ENCODE peak calls at places on chromosomes 2 and 18, in eight cellular contexts. V, I, M, X, D, W, Z and P are unnamed samples.

GRCh38 chr2:38750011-38750792 is 959 bp downstream of the SRSF7 start:
- DNase-seq in V (peak; percentile 30), I (no peak), M (peak; percentile 29), X (peak; percentile 40), D (peak; percentile 69), W (no peak), Z (peak; percentile 92), P (peak; percentile 47)

GRCh38 chr2:156892449-156893335 is 364.8 kb upstream of the GALNT5 start:
- DNase-seq in V (no peak), I (no peak), M (peak; percentile 15), X (peak; percentile 76), D (no peak), W (peak; percentile 7), Z (no peak), P (no peak)

GRCh38 chr2:219010162-219010756 is 17.0 kb upstream of the CRYBA2 start:
- DNase-seq in V (no peak), I (no peak), M (peak; percentile 71), X (no peak), D (no peak), W (no peak), Z (no peak), P (no peak)

GRCh38 chr2:61763605-61764034 is 90.2 kb downstream of the FAM161A start:
- DNase-seq in V (peak; percentile 73), I (peak; percentile 76), M (peak; percentile 90), X (peak; percentile 87), D (peak; percentile 79), W (no peak), Z (peak; percentile 89), P (peak; percentile 78)

GRCh38 chr2:151733781-151734672 is at the start of gene NEB:
- DNase-seq in V (no peak), I (no peak), M (no peak), X (peak; percentile 61), D (no peak), W (no peak), Z (no peak), P (no peak)

GRCh38 chr2:55175254-55176093 is 56.6 kb downstream of the CLHC1 start:
- DNase-seq in V (no peak), I (no peak), M (no peak), X (peak; percentile 88), D (no peak), W (no peak), Z (no peak), P (no peak)

GRCh38 chr18:21663615-21664014 is 41.0 kb downstream of the ABHD3 start:
- DNase-seq in V (no peak), I (no peak), M (no peak), X (no peak), D (no peak), W (no peak), Z (no peak), P (no peak)

GRCh38 chr2:242054406-242054805 is 184.9 kb downstream of the RTP5 start:
- DNase-seq in V (no peak), I (no peak), M (no peak), X (no peak), D (no peak), W (no peak), Z (no peak), P (no peak)

GRCh38 chr2:230152334-230152733 is 67.5 kb downstream of the SP110 start:
- DNase-seq in V (no peak), I (no peak), M (no peak), X (no peak), D (no peak), W (no peak), Z (no peak), P (no peak)

GRCh38 chr2:120338015-120338414 is 7.9 kb upstream of the INHBB start:
- DNase-seq in V (no peak), I (no peak), M (no peak), X (no peak), D (no peak), W (no peak), Z (no peak), P (no peak)

GRCh38 chr2:144678741-144679140 is 158.8 kb upstream of the ZEB2 start:
- DNase-seq in V (no peak), I (no peak), M (no peak), X (no peak), D (no peak), W (no peak), Z (no peak), P (no peak)

GRCh38 chr2:176873403-176873802 is 339.2 kb upstream of the HNRNPA3 start:
- DNase-seq in V (no peak), I (no peak), M (no peak), X (peak; percentile 1), D (no peak), W (no peak), Z (no peak), P (peak; percentile 25)

DNA sequence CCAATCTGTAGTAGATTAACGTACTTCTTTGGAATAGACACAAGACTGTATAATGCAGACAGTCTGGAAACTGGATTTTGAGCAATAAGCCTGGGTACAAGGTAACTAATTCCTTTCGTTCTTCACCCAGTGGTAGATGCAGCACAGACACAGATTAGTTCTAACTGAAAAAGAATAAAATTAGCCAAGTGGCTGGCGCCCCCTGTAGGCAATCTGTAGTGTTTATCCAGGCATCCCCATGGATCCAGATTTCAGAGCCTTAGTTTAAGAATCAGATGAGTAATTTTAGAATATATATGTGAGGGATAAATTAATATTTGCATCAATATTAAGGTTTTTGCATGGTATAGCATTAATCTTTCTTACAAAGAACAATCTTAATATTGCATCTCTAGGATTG is 563.9 kb downstream of the DCC start:
- DNase-seq in V (peak; percentile 58), I (no peak), M (peak; percentile 75), X (peak; percentile 2), D (no peak), W (no peak), Z (no peak), P (peak; percentile 73)
- TF ChIP-seq CTCF in V (peak; percentile 89), I (peak; percentile 92), M (peak; percentile 67), X (peak; percentile 36), D (no peak), W (peak; percentile 46), Z (peak; percentile 35), P (peak; percentile 91)

GRCh38 chr2:227480528-227480927 is 8.6 kb downstream of the AGFG1 start:
- DNase-seq in V (no peak), I (no peak), M (no peak), X (no peak), D (no peak), W (no peak), Z (no peak), P (no peak)

GRCh38 chr2:227482638-227483340 is 10.8 kb downstream of the AGFG1 start:
- DNase-seq in V (no peak), I (no peak), M (no peak), X (peak; percentile 47), D (no peak), W (no peak), Z (no peak), P (no peak)

GRCh38 chr2:227477291-227477690 is 5.3 kb downstream of the AGFG1 start:
- DNase-seq in V (no peak), I (no peak), M (no peak), X (peak; percentile 24), D (no peak), W (no peak), Z (no peak), P (no peak)

GRCh38 chr2:227485429-227485828 is 13.5 kb downstream of the AGFG1 start:
- DNase-seq in V (no peak), I (no peak), M (no peak), X (no peak), D (no peak), W (no peak), Z (no peak), P (no peak)

DNA sequence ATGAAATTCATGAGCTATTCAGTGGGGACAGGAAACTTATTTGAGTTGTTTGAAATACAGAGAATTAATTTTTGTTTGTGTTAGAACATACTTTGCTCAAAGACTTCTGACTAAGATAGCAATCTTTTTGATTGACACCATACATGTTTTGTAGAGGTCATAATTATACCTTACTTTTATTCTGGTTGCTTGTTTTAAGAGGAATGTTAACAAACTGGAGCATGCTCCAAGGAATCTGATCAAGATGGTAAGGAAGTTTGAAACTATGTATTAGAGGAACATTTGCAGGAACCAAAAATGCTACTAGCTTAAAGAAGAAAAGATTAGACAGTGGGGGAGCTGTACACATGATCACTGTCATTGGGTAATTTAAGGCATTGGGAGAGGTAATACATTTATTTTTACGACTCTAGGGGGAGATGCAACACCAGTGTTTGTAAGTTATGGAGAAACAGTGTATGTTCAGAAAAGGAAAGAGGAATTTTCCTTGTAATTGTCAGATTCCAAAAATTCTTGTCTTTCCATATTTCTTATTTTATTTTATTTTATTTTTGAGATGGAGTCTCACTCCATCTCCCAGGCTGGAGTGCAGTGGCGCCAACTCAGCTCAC is 8.0 kb downstream of the AGFG1 start:
- DNase-seq in V (no peak), I (no peak), M (no peak), X (peak; percentile 72), D (no peak), W (no peak), Z (no peak), P (no peak)
- TF ChIP-seq CTCF in V (no peak), I (peak; percentile 34), M (no peak), X (peak; percentile 43), D (no peak), W (peak; percentile 56), Z (no peak), P (no peak)

GRCh38 chr2:74138952-74139323 is 8.8 kb downstream of the BOLA3 start:
- DNase-seq in V (peak; percentile 54), I (no peak), M (peak; percentile 30), X (no peak), D (no peak), W (no peak), Z (no peak), P (no peak)
- TF ChIP-seq CTCF in V (peak; percentile 63), I (peak; percentile 45), M (peak; percentile 59), X (no peak), D (no peak), W (peak; percentile 28), Z (no peak), P (peak; percentile 51)

DNA sequence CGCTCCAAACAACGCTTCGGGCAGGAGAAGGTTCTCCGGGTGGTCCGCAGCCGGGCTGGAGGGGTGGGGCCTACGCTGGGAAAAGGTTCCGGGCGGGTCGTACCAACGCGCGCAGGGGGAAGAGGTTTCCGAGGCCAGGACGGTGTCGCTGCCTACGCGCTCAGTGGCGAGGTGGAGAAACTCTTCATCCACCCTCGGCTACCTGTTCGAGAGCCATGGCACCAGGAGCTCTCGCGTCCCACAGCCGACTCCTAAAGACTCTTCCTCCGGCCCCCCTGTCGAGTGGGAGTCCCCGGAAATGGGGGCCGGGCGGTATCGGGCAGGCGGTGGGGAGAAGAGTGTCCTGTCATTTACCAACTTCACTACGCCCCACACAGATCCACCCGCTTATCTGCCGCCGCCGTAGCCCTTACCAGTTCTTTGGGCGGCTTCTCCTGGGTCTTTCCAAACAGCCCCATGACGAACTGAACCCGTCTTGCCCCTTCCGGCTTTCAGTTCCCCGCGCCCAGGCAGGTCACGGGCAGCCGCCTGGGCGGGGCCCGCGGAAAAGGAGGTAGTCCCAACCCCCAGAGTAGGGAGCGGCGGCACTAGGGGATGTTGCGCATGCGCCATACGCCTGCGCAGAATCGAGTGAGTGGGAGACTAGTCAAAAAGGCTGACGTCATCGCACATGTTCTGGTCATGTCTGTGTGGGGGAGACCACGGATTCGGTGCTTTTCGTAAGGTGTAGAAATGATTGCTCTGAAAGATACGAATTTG is at the start of gene CHMP3:
- DNase-seq in V (peak; percentile 93), I (peak; percentile 96), M (peak; percentile 97), X (peak; percentile 97), D (peak; percentile 97), W (peak; percentile 94), Z (peak; percentile 99), P (peak; percentile 96)
- TF ChIP-seq CTCF in V (no peak), I (no peak), M (no peak), X (no peak), D (no peak), W (no peak), Z (no peak), P (no peak)